ENCODE peak calls at places on chromosome 10, in four cellular contexts. Y is body of pancreas; G is heart left ventricle; S is CD8-positive, alpha-beta T cell. P is an unnamed sample.

GRCh38 chr10:49086889-49087288 is 28.4 kb downstream of the VSTM4 start:
- DNase-seq in G (no peak), Y (no peak), S (no peak), P (no peak)

GRCh38 chr10:117547301-117548153 is 5.0 kb downstream of the EMX2 start:
- DNase-seq in S (no peak), Y (no peak), G (no peak), P (no peak)

GRCh38 chr10:57692255-57692980 is 575.3 kb downstream of the IPMK start:
- DNase-seq in G (no peak), Y (peak; percentile 23), S (no peak), P (peak; percentile 86)

GRCh38 chr10:35355971-35356724 is 19.8 kb downstream of the CCNY start:
- DNase-seq in S (no peak), Y (no peak), G (no peak), P (no peak)

GRCh38 chr10:62726142-62726541 is 78.4 kb upstream of the ADO start:
- DNase-seq in Y (no peak), S (no peak), G (no peak), P (no peak)

GRCh38 chr10:84238909-84239308 is 2.4 kb downstream of the LRIT1 start:
- DNase-seq in Y (no peak), S (no peak), G (no peak), P (no peak)

GRCh38 chr10:26810435-26811026 is 50.2 kb downstream of the ABI1 start:
- DNase-seq in Y (no peak), G (no peak), S (no peak), P (no peak)

GRCh38 chr10:87053121-87053520 is 33.0 kb downstream of the FAM25A start:
- DNase-seq in S (no peak), Y (peak; percentile 15), G (peak; percentile 36), P (no peak)

GRCh38 chr10:24208661-24209420 is at the start of gene KIAA1217:
- DNase-seq in G (peak; percentile 40), Y (peak; percentile 69), S (no peak), P (no peak)

GRCh38 chr10:73480158-73480557 is 15.7 kb downstream of the PPP3CB start:
- DNase-seq in G (no peak), Y (no peak), S (no peak), P (no peak)

GRCh38 chr10:81831060-81831459 is 43.9 kb upstream of the NRG3 start:
- DNase-seq in Y (no peak), S (no peak), G (no peak), P (no peak)

GRCh38 chr10:84026821-84027257 is 112.5 kb upstream of the GHITM start:
- DNase-seq in S (no peak), Y (no peak), G (no peak), P (no peak)

GRCh38 chr10:5905854-5906507 is 15.9 kb downstream of the FBH1 start:
- DNase-seq in G (peak; percentile 65), S (no peak), Y (no peak), P (no peak)

GRCh38 chr10:816958-817357 is 114.5 kb downstream of the LARP4B start:
- DNase-seq in S (no peak), G (no peak), Y (no peak), P (no peak)

GRCh38 chr10:122301055-122301810 is 30.1 kb downstream of the BTBD16 start:
- DNase-seq in S (no peak), G (no peak), Y (no peak), P (peak; percentile 69)

GRCh38 chr10:103682042-103682441 is 173.3 kb downstream of the SH3PXD2A start:
- DNase-seq in S (no peak), Y (no peak), G (no peak), P (no peak)

GRCh38 chr10:59901481-59901880 is 4.9 kb downstream of the CCDC6 start:
- DNase-seq in G (no peak), Y (no peak), S (no peak), P (no peak)

DNA sequence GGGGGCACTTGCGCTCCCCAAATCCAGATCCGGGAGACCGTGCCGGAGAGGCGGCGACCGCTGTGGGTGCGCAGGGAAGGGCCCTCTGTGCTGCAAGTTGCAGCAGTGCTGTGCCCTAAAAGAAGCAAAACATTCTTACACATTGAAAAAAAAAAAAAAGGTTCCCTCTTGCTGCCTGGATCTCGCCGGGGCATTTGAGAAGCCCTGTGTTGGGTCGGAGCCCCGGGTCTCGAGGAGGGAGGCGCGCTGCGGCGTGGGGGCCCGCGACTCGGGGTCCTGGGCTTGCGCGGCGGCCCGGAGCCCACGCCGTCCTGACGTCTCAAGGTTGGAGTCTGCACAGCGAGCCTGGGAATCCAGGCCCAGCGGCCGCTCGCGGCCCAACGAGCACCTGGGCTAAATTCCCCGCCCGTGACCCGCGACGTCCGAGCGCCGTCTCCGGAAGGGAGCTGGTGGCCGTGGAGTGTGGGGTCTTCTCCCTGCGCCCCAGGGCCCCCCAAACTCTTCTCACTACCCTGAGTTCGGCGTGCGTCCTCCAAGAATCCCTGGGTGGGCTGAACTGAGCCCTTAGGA is 1.3 kb upstream of the CTBP2 start:
- DNase-seq in G (no peak), Y (no peak), S (no peak), P (no peak)
- TF ChIP-seq CTCF in G (no peak), Y (peak; percentile 57), S (no peak), P (no peak)

GRCh38 chr10:78009662-78010061 is 19.7 kb downstream of the POLR3A start:
- DNase-seq in G (no peak), Y (no peak), S (no peak), P (no peak)
- H3K36me3 ChIP-seq in G (peaks cover 35% of the 10 kb centered on the region), Y (peaks cover 19% of the 10 kb centered on the region), S (peaks cover 67% of the 10 kb centered on the region), P (no peaks in the 10 kb centered on the region)

GRCh38 chr10:114024876-114025609 is 18.6 kb upstream of the ADRB1 start:
- DNase-seq in Y (peak; percentile 27), S (no peak), G (peak; percentile 12), P (no peak)
- H3K4me3 ChIP-seq in Y (no peak overlapping the region), S (no peak overlapping the region), G (no peak overlapping the region), P (no peak overlapping the region)

DNA sequence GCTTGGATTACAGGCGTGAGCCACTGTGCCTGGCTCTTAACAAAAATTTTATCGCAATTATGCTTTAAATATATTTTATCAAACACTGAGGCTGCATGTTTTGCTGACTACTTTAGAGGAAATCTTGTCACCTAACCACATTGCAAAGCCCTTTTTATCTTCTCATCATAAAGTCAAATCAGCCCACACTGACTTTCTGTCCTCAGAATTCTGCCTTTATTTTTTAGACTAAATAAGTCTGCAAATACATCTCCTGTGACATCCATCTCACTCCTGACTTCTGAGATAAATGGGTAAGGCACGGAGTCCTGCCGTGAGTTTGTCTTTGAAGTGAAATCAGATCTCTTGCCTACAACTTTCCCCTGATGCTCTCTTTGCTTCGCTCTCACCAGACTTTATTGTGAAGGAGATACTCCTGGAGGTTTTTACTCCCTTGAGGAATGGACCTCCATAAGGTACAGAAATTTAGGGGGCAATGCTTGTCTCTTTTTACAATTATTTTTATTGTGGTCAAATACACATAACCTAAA is 23.5 kb upstream of the UCMA start:
- DNase-seq in S (no peak), Y (no peak), G (no peak), P (no peak)
- TF ChIP-seq CTCF in S (no peak), Y (no peak), G (no peak), P (no peak)

DNA sequence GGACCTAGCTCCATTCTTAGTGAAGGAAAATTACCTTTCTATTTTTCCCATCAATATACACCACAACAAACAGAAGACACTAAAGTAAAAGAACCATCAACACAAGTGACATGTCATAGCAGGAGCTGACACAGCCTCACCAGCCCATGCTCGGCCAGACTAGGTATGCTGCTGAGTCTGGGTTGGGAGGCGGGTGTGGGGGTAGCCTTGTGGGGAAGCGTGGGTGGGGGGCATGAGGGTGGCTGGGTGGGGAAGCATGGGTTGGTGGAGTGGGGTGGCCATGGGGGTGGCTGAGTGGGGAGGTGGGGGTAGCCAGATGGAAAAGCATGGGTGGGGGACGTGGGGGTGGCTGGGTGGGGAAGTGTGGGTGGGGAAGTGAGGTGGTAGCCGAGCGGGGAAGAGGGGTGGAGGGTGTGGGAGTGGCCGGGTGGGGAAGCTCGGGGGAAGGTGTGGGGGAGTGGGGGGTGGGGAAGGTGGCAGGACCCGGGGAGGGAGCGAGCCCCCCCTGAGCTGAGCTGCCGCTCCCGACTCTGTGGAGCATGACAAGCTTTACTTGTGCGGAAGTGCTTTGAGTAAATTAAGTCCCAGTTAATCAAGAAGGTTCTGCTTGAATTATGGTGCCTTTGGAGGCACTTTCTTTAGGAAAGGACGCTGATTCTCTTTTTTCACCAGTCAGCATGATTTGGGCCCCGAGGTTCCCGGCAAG is 294.6 kb upstream of the ZNF32 start:
- DNase-seq in Y (no peak), G (no peak), S (no peak), P (no peak)
- H3K36me3 ChIP-seq in Y (no peaks in the 10 kb centered on the region), G (no peaks in the 10 kb centered on the region), S (no peaks in the 10 kb centered on the region), P (no peaks in the 10 kb centered on the region)